ENCODE peak calls at places on chromosomes 13 and 19, in seven cellular contexts. One of them, this sample, is unnamed.

GRCh38 chr13:112756081-112756480 is 66.2 kb downstream of the ATP11A start:
- DNase-seq in stimulated activated CD4-positive, alpha-beta T cell treated with anti-CD3 and anti-CD28 coated beads, Interleukin-2, amount 100 ng/mL, for 48 hours: no peak
- DNase-seq in mucosa of gallbladder: no peak
- DNase-seq in left ventricle myocardium inferior: no peak
- DNase-seq in SHP77 treated with DMSO at 0.1 percent for 48 hours: no peak
- DNase-seq in activated CD4-positive, alpha-beta T cell treated with anti-CD3 and anti-CD28 coated beads, Interleukin-2, amount 50 U/mL, for 4 hours: no peak
- DNase-seq in iris pigment epithelial cell: no peak
- DNase-seq in this sample: no peak

GRCh38 chr13:94710881-94711560 is 1.3 kb downstream of the SOX21 start:
- DNase-seq in iris pigment epithelial cell: no peak
- DNase-seq in mucosa of gallbladder: no peak
- DNase-seq in stimulated activated CD4-positive, alpha-beta T cell treated with anti-CD3 and anti-CD28 coated beads, Interleukin-2, amount 100 ng/mL, for 48 hours: no peak
- DNase-seq in left ventricle myocardium inferior: no peak
- DNase-seq in SHP77 treated with DMSO at 0.1 percent for 48 hours: peak; percentile 87
- DNase-seq in activated CD4-positive, alpha-beta T cell treated with anti-CD3 and anti-CD28 coated beads, Interleukin-2, amount 50 U/mL, for 4 hours: no peak
- DNase-seq in this sample: no peak

GRCh38 chr19:10291554-10292205 is 1.9 kb downstream of the ICAM5 start:
- DNase-seq in iris pigment epithelial cell: no peak
- DNase-seq in left ventricle myocardium inferior: no peak
- DNase-seq in mucosa of gallbladder: no peak
- DNase-seq in stimulated activated CD4-positive, alpha-beta T cell treated with anti-CD3 and anti-CD28 coated beads, Interleukin-2, amount 100 ng/mL, for 48 hours: no peak
- DNase-seq in SHP77 treated with DMSO at 0.1 percent for 48 hours: no peak
- DNase-seq in activated CD4-positive, alpha-beta T cell treated with anti-CD3 and anti-CD28 coated beads, Interleukin-2, amount 50 U/mL, for 4 hours: no peak
- DNase-seq in this sample: no peak

GRCh38 chr13:74064805-74065204 is 69.4 kb downstream of the KLF12 start:
- DNase-seq in activated CD4-positive, alpha-beta T cell treated with anti-CD3 and anti-CD28 coated beads, Interleukin-2, amount 50 U/mL, for 4 hours: no peak
- DNase-seq in iris pigment epithelial cell: no peak
- DNase-seq in SHP77 treated with DMSO at 0.1 percent for 48 hours: no peak
- DNase-seq in stimulated activated CD4-positive, alpha-beta T cell treated with anti-CD3 and anti-CD28 coated beads, Interleukin-2, amount 100 ng/mL, for 48 hours: no peak
- DNase-seq in left ventricle myocardium inferior: no peak
- DNase-seq in mucosa of gallbladder: no peak
- DNase-seq in this sample: no peak

GRCh38 chr19:2969104-2969504 is 8.3 kb upstream of the TLE6 start:
- DNase-seq in left ventricle myocardium inferior: peak; percentile 68
- DNase-seq in iris pigment epithelial cell: no peak
- DNase-seq in SHP77 treated with DMSO at 0.1 percent for 48 hours: peak; percentile 97
- DNase-seq in stimulated activated CD4-positive, alpha-beta T cell treated with anti-CD3 and anti-CD28 coated beads, Interleukin-2, amount 100 ng/mL, for 48 hours: no peak
- DNase-seq in mucosa of gallbladder: peak; percentile 59
- DNase-seq in activated CD4-positive, alpha-beta T cell treated with anti-CD3 and anti-CD28 coated beads, Interleukin-2, amount 50 U/mL, for 4 hours: no peak
- DNase-seq in this sample: peak; percentile 16

GRCh38 chr13:66965146-66965545 is 265.0 kb downstream of the PCDH9 start:
- DNase-seq in stimulated activated CD4-positive, alpha-beta T cell treated with anti-CD3 and anti-CD28 coated beads, Interleukin-2, amount 100 ng/mL, for 48 hours: no peak
- DNase-seq in SHP77 treated with DMSO at 0.1 percent for 48 hours: no peak
- DNase-seq in iris pigment epithelial cell: no peak
- DNase-seq in activated CD4-positive, alpha-beta T cell treated with anti-CD3 and anti-CD28 coated beads, Interleukin-2, amount 50 U/mL, for 4 hours: no peak
- DNase-seq in mucosa of gallbladder: no peak
- DNase-seq in left ventricle myocardium inferior: no peak
- DNase-seq in this sample: no peak

GRCh38 chr13:75618308-75618707 is 17.8 kb upstream of the LMO7 start:
- DNase-seq in iris pigment epithelial cell: no peak
- DNase-seq in stimulated activated CD4-positive, alpha-beta T cell treated with anti-CD3 and anti-CD28 coated beads, Interleukin-2, amount 100 ng/mL, for 48 hours: no peak
- DNase-seq in activated CD4-positive, alpha-beta T cell treated with anti-CD3 and anti-CD28 coated beads, Interleukin-2, amount 50 U/mL, for 4 hours: no peak
- DNase-seq in SHP77 treated with DMSO at 0.1 percent for 48 hours: no peak
- DNase-seq in left ventricle myocardium inferior: no peak
- DNase-seq in mucosa of gallbladder: no peak
- DNase-seq in this sample: no peak

GRCh38 chr19:48683349-48683748 is 10.5 kb upstream of the NTN5 start:
- DNase-seq in mucosa of gallbladder: no peak
- DNase-seq in stimulated activated CD4-positive, alpha-beta T cell treated with anti-CD3 and anti-CD28 coated beads, Interleukin-2, amount 100 ng/mL, for 48 hours: no peak
- DNase-seq in left ventricle myocardium inferior: peak; percentile 66
- DNase-seq in SHP77 treated with DMSO at 0.1 percent for 48 hours: no peak
- DNase-seq in activated CD4-positive, alpha-beta T cell treated with anti-CD3 and anti-CD28 coated beads, Interleukin-2, amount 50 U/mL, for 4 hours: no peak
- DNase-seq in iris pigment epithelial cell: peak; percentile 33
- DNase-seq in this sample: peak; percentile 82

GRCh38 chr19:30969586-30969985 is 379.6 kb downstream of the TSHZ3 start:
- DNase-seq in iris pigment epithelial cell: no peak
- DNase-seq in mucosa of gallbladder: no peak
- DNase-seq in left ventricle myocardium inferior: no peak
- DNase-seq in stimulated activated CD4-positive, alpha-beta T cell treated with anti-CD3 and anti-CD28 coated beads, Interleukin-2, amount 100 ng/mL, for 48 hours: no peak
- DNase-seq in activated CD4-positive, alpha-beta T cell treated with anti-CD3 and anti-CD28 coated beads, Interleukin-2, amount 50 U/mL, for 4 hours: no peak
- DNase-seq in SHP77 treated with DMSO at 0.1 percent for 48 hours: no peak
- DNase-seq in this sample: no peak

GRCh38 chr19:39413903-39414608 is 1.6 kb downstream of the PLEKHG2 start:
- DNase-seq in SHP77 treated with DMSO at 0.1 percent for 48 hours: no peak
- DNase-seq in mucosa of gallbladder: no peak
- DNase-seq in iris pigment epithelial cell: peak; percentile 23
- DNase-seq in left ventricle myocardium inferior: no peak
- DNase-seq in activated CD4-positive, alpha-beta T cell treated with anti-CD3 and anti-CD28 coated beads, Interleukin-2, amount 50 U/mL, for 4 hours: no peak
- DNase-seq in stimulated activated CD4-positive, alpha-beta T cell treated with anti-CD3 and anti-CD28 coated beads, Interleukin-2, amount 100 ng/mL, for 48 hours: no peak
- DNase-seq in this sample: no peak

GRCh38 chr19:1807030-1807694 is 4.9 kb downstream of the ATP8B3 start:
- DNase-seq in activated CD4-positive, alpha-beta T cell treated with anti-CD3 and anti-CD28 coated beads, Interleukin-2, amount 50 U/mL, for 4 hours: no peak
- DNase-seq in left ventricle myocardium inferior: no peak
- DNase-seq in SHP77 treated with DMSO at 0.1 percent for 48 hours: no peak
- DNase-seq in mucosa of gallbladder: no peak
- DNase-seq in iris pigment epithelial cell: no peak
- DNase-seq in stimulated activated CD4-positive, alpha-beta T cell treated with anti-CD3 and anti-CD28 coated beads, Interleukin-2, amount 100 ng/mL, for 48 hours: no peak
- DNase-seq in this sample: no peak

GRCh38 chr19:6161271-6161850 is 25.9 kb downstream of the ACSBG2 start:
- DNase-seq in activated CD4-positive, alpha-beta T cell treated with anti-CD3 and anti-CD28 coated beads, Interleukin-2, amount 50 U/mL, for 4 hours: no peak
- DNase-seq in SHP77 treated with DMSO at 0.1 percent for 48 hours: no peak
- DNase-seq in left ventricle myocardium inferior: no peak
- DNase-seq in stimulated activated CD4-positive, alpha-beta T cell treated with anti-CD3 and anti-CD28 coated beads, Interleukin-2, amount 100 ng/mL, for 48 hours: no peak
- DNase-seq in iris pigment epithelial cell: no peak
- DNase-seq in mucosa of gallbladder: peak; percentile 16
- DNase-seq in this sample: no peak

GRCh38 chr13:111531505-111531904 is 211.1 kb downstream of the TEX29 start:
- DNase-seq in stimulated activated CD4-positive, alpha-beta T cell treated with anti-CD3 and anti-CD28 coated beads, Interleukin-2, amount 100 ng/mL, for 48 hours: no peak
- DNase-seq in activated CD4-positive, alpha-beta T cell treated with anti-CD3 and anti-CD28 coated beads, Interleukin-2, amount 50 U/mL, for 4 hours: no peak
- DNase-seq in iris pigment epithelial cell: peak; percentile 7
- DNase-seq in mucosa of gallbladder: no peak
- DNase-seq in SHP77 treated with DMSO at 0.1 percent for 48 hours: peak; percentile 40
- DNase-seq in left ventricle myocardium inferior: no peak
- DNase-seq in this sample: peak; percentile 83

GRCh38 chr13:33542309-33543088 is 256.9 kb upstream of the STARD13 start:
- DNase-seq in left ventricle myocardium inferior: peak; percentile 99
- DNase-seq in stimulated activated CD4-positive, alpha-beta T cell treated with anti-CD3 and anti-CD28 coated beads, Interleukin-2, amount 100 ng/mL, for 48 hours: peak; percentile 98
- DNase-seq in iris pigment epithelial cell: peak; percentile 99
- DNase-seq in SHP77 treated with DMSO at 0.1 percent for 48 hours: peak; percentile 98
- DNase-seq in activated CD4-positive, alpha-beta T cell treated with anti-CD3 and anti-CD28 coated beads, Interleukin-2, amount 50 U/mL, for 4 hours: peak; percentile 98
- DNase-seq in mucosa of gallbladder: peak; percentile 99
- DNase-seq in this sample: peak; percentile 97

GRCh38 chr13:48908381-48909087 is 67.2 kb upstream of the FNDC3A start:
- DNase-seq in stimulated activated CD4-positive, alpha-beta T cell treated with anti-CD3 and anti-CD28 coated beads, Interleukin-2, amount 100 ng/mL, for 48 hours: no peak
- DNase-seq in activated CD4-positive, alpha-beta T cell treated with anti-CD3 and anti-CD28 coated beads, Interleukin-2, amount 50 U/mL, for 4 hours: no peak
- DNase-seq in mucosa of gallbladder: no peak
- DNase-seq in iris pigment epithelial cell: peak; percentile 35
- DNase-seq in left ventricle myocardium inferior: no peak
- DNase-seq in SHP77 treated with DMSO at 0.1 percent for 48 hours: no peak
- DNase-seq in this sample: peak; percentile 52

GRCh38 chr13:51999525-51999924 is 11.7 kb downstream of the ATP7B start:
- DNase-seq in activated CD4-positive, alpha-beta T cell treated with anti-CD3 and anti-CD28 coated beads, Interleukin-2, amount 50 U/mL, for 4 hours: no peak
- DNase-seq in SHP77 treated with DMSO at 0.1 percent for 48 hours: no peak
- DNase-seq in iris pigment epithelial cell: no peak
- DNase-seq in stimulated activated CD4-positive, alpha-beta T cell treated with anti-CD3 and anti-CD28 coated beads, Interleukin-2, amount 100 ng/mL, for 48 hours: no peak
- DNase-seq in left ventricle myocardium inferior: peak; percentile 72
- DNase-seq in mucosa of gallbladder: peak; percentile 82
- DNase-seq in this sample: peak; percentile 60

GRCh38 chr19:33134571-33135041 is 2.7 kb downstream of the WDR88 start:
- DNase-seq in SHP77 treated with DMSO at 0.1 percent for 48 hours: no peak
- DNase-seq in left ventricle myocardium inferior: no peak
- DNase-seq in iris pigment epithelial cell: no peak
- DNase-seq in mucosa of gallbladder: no peak
- DNase-seq in activated CD4-positive, alpha-beta T cell treated with anti-CD3 and anti-CD28 coated beads, Interleukin-2, amount 50 U/mL, for 4 hours: peak; percentile 51
- DNase-seq in stimulated activated CD4-positive, alpha-beta T cell treated with anti-CD3 and anti-CD28 coated beads, Interleukin-2, amount 100 ng/mL, for 48 hours: peak; percentile 46
- DNase-seq in this sample: no peak

GRCh38 chr13:33657274-33657673 is 160.7 kb upstream of the RFC3 start:
- DNase-seq in SHP77 treated with DMSO at 0.1 percent for 48 hours: no peak
- DNase-seq in left ventricle myocardium inferior: no peak
- DNase-seq in stimulated activated CD4-positive, alpha-beta T cell treated with anti-CD3 and anti-CD28 coated beads, Interleukin-2, amount 100 ng/mL, for 48 hours: no peak
- DNase-seq in iris pigment epithelial cell: no peak
- DNase-seq in mucosa of gallbladder: no peak
- DNase-seq in activated CD4-positive, alpha-beta T cell treated with anti-CD3 and anti-CD28 coated beads, Interleukin-2, amount 50 U/mL, for 4 hours: no peak
- DNase-seq in this sample: no peak

GRCh38 chr13:25920277-25920676 is 131.5 kb downstream of the SHISA2 start:
- DNase-seq in stimulated activated CD4-positive, alpha-beta T cell treated with anti-CD3 and anti-CD28 coated beads, Interleukin-2, amount 100 ng/mL, for 48 hours: no peak
- DNase-seq in mucosa of gallbladder: no peak
- DNase-seq in SHP77 treated with DMSO at 0.1 percent for 48 hours: no peak
- DNase-seq in left ventricle myocardium inferior: no peak
- DNase-seq in activated CD4-positive, alpha-beta T cell treated with anti-CD3 and anti-CD28 coated beads, Interleukin-2, amount 50 U/mL, for 4 hours: no peak
- DNase-seq in iris pigment epithelial cell: no peak
- DNase-seq in this sample: no peak

GRCh38 chr13:39364797-39365468 is 238.1 kb downstream of the LHFPL6 start:
- DNase-seq in activated CD4-positive, alpha-beta T cell treated with anti-CD3 and anti-CD28 coated beads, Interleukin-2, amount 50 U/mL, for 4 hours: no peak
- DNase-seq in iris pigment epithelial cell: peak; percentile 49
- DNase-seq in stimulated activated CD4-positive, alpha-beta T cell treated with anti-CD3 and anti-CD28 coated beads, Interleukin-2, amount 100 ng/mL, for 48 hours: no peak
- DNase-seq in SHP77 treated with DMSO at 0.1 percent for 48 hours: peak; percentile 62
- DNase-seq in mucosa of gallbladder: no peak
- DNase-seq in left ventricle myocardium inferior: no peak
- DNase-seq in this sample: no peak

GRCh38 chr13:23868521-23868920 is 20.7 kb downstream of the MIPEP start:
- DNase-seq in mucosa of gallbladder: no peak
- DNase-seq in left ventricle myocardium inferior: no peak
- DNase-seq in activated CD4-positive, alpha-beta T cell treated with anti-CD3 and anti-CD28 coated beads, Interleukin-2, amount 50 U/mL, for 4 hours: no peak
- DNase-seq in SHP77 treated with DMSO at 0.1 percent for 48 hours: no peak
- DNase-seq in stimulated activated CD4-positive, alpha-beta T cell treated with anti-CD3 and anti-CD28 coated beads, Interleukin-2, amount 100 ng/mL, for 48 hours: no peak
- DNase-seq in iris pigment epithelial cell: peak; percentile 89
- DNase-seq in this sample: no peak

GRCh38 chr19:22527554-22527953 is 105.4 kb upstream of the ZNF98 start:
- DNase-seq in iris pigment epithelial cell: no peak
- DNase-seq in left ventricle myocardium inferior: no peak
- DNase-seq in activated CD4-positive, alpha-beta T cell treated with anti-CD3 and anti-CD28 coated beads, Interleukin-2, amount 50 U/mL, for 4 hours: no peak
- DNase-seq in mucosa of gallbladder: no peak
- DNase-seq in SHP77 treated with DMSO at 0.1 percent for 48 hours: no peak
- DNase-seq in stimulated activated CD4-positive, alpha-beta T cell treated with anti-CD3 and anti-CD28 coated beads, Interleukin-2, amount 100 ng/mL, for 48 hours: no peak
- DNase-seq in this sample: no peak

GRCh38 chr19:17931532-17932191 is 1.2 kb upstream of the CCDC124 start:
- DNase-seq in stimulated activated CD4-positive, alpha-beta T cell treated with anti-CD3 and anti-CD28 coated beads, Interleukin-2, amount 100 ng/mL, for 48 hours: no peak
- DNase-seq in activated CD4-positive, alpha-beta T cell treated with anti-CD3 and anti-CD28 coated beads, Interleukin-2, amount 50 U/mL, for 4 hours: no peak
- DNase-seq in iris pigment epithelial cell: peak; percentile 8
- DNase-seq in mucosa of gallbladder: no peak
- DNase-seq in left ventricle myocardium inferior: no peak
- DNase-seq in SHP77 treated with DMSO at 0.1 percent for 48 hours: no peak
- DNase-seq in this sample: no peak

This sample was measured in Ammon's horn.